ENCODE peak calls at places on chromosomes 4 and X, in six cellular contexts. E, K, H, X, S and U are unnamed samples.
A peak's percentile ranks its signal among the peaks of the same experiment; 100 is the strongest.

GRCh38 chr4:136458326-136458725 is 1074.0 kb downstream of the PCDH18 start:
- DNase-seq in E (no peak), K (no peak), H (no peak), X (no peak), S (no peak), U (no peak)

GRCh38 chr4:76748649-76749048 is 149.3 kb downstream of the SOWAHB start:
- DNase-seq in E (no peak), K (peak; percentile 30), H (peak; percentile 36), X (no peak), S (peak; percentile 50), U (no peak)

GRCh38 chrX:42934020-42934701 is 156.2 kb upstream of the PPP1R2C start:
- DNase-seq in E (no peak), K (no peak), H (no peak), X (no peak), S (peak; percentile 40), U (no peak)

GRCh38 chr4:156322592-156322991 is 368.9 kb upstream of the CTSO start:
- DNase-seq in E (peak; percentile 82), K (no peak), H (no peak), X (no peak), S (peak; percentile 86), U (no peak)

GRCh38 chrX:15714529-15714928 is 23.5 kb upstream of the CA5B start:
- DNase-seq in E (no peak), K (no peak), H (peak; percentile 32), X (peak; percentile 41), S (peak; percentile 66), U (peak; percentile 21)

GRCh38 chr4:21512351-21512750 is 436.2 kb downstream of the KCNIP4 start:
- DNase-seq in E (peak; percentile 30), K (peak; percentile 19), H (no peak), X (peak; percentile 34), S (peak; percentile 57), U (no peak)

GRCh38 chr4:77817304-77818076 is 1.7 kb downstream of the CNOT6L start:
- DNase-seq in E (peak; percentile 2), K (no peak), H (no peak), X (no peak), S (no peak), U (no peak)

GRCh38 chr4:40294339-40294738 is 40.8 kb upstream of the CHRNA9 start:
- DNase-seq in E (no peak), K (no peak), H (no peak), X (no peak), S (no peak), U (no peak)

GRCh38 chr4:65510976-65511375 is 159.3 kb downstream of the EPHA5 start:
- DNase-seq in E (no peak), K (no peak), H (no peak), X (no peak), S (peak; percentile 83), U (no peak)

GRCh38 chr4:148375581-148375980 is 66.6 kb downstream of the NR3C2 start:
- DNase-seq in E (no peak), K (no peak), H (no peak), X (no peak), S (no peak), U (no peak)

GRCh38 chr4:6193399-6193798 is 7.0 kb downstream of the JAKMIP1 start:
- DNase-seq in E (no peak), K (no peak), H (peak; percentile 51), X (no peak), S (no peak), U (peak; percentile 91)

GRCh38 chr4:108890491-108890890 is 127.6 kb upstream of the ETNPPL start:
- DNase-seq in E (no peak), K (no peak), H (no peak), X (no peak), S (no peak), U (no peak)

GRCh38 chrX:99722094-99722493 is 688.0 kb downstream of the PCDH19 start:
- DNase-seq in E (no peak), K (no peak), H (no peak), X (no peak), S (no peak), U (no peak)

GRCh38 chr4:66590488-66591215 is 920.4 kb upstream of the EPHA5 start:
- DNase-seq in E (no peak), K (no peak), H (no peak), X (no peak), S (no peak), U (no peak)

GRCh38 chr4:108885211-108885610 is 122.4 kb upstream of the ETNPPL start:
- DNase-seq in E (peak; percentile 42), K (no peak), H (no peak), X (no peak), S (peak; percentile 15), U (no peak)

GRCh38 chr4:38982356-38983095 is 49.7 kb downstream of the TMEM156 start:
- DNase-seq in E (no peak), K (no peak), H (no peak), X (no peak), S (no peak), U (no peak)

GRCh38 chr4:1166509-1167243 is 5.7 kb downstream of the SPON2 start:
- DNase-seq in E (no peak), K (no peak), H (no peak), X (no peak), S (no peak), U (peak; percentile 47)

GRCh38 chr4:3388461-3389185 is 53.1 kb upstream of the HGFAC start:
- DNase-seq in E (peak; percentile 84), K (no peak), H (no peak), X (no peak), S (peak; percentile 95), U (no peak)

GRCh38 chrX:110703641-110704040 is 92.0 kb downstream of the CHRDL1 start:
- DNase-seq in E (no peak), K (no peak), H (no peak), X (no peak), S (no peak), U (no peak)

GRCh38 chr4:122914938-122915337 is 7.5 kb downstream of the NUDT6 start:
- DNase-seq in E (peak; percentile 68), K (no peak), H (no peak), X (no peak), S (peak; percentile 50), U (no peak)

GRCh38 chr4:20043992-20044391 is 207.7 kb upstream of the SLIT2 start:
- DNase-seq in E (no peak), K (no peak), H (no peak), X (no peak), S (peak; percentile 21), U (no peak)

GRCh38 chr4:29142708-29143107 is 1577.5 kb upstream of the PCDH7 start:
- DNase-seq in E (no peak), K (no peak), H (no peak), X (no peak), S (no peak), U (no peak)

GRCh38 chrX:40146471-40147398 is 49.0 kb upstream of the BCOR start:
- DNase-seq in E (peak; percentile 7), K (peak; percentile 21), H (peak; percentile 56), X (no peak), S (peak; percentile 62), U (no peak)

GRCh38 chrX:39969099-39969825 is 128.5 kb downstream of the BCOR start:
- DNase-seq in E (no peak), K (no peak), H (no peak), X (no peak), S (peak; percentile 36), U (no peak)

GRCh38 chr4:2255501-2256155 is 6.3 kb downstream of the MXD4 start:
- DNase-seq in E (no peak), K (no peak), H (peak; percentile 81), X (peak; percentile 66), S (no peak), U (peak; percentile 22)

GRCh38 chrX:111372065-111372464 is 39.9 kb downstream of the DCX start:
- DNase-seq in E (no peak), K (no peak), H (no peak), X (no peak), S (no peak), U (no peak)

GRCh38 chrX:84724576-84724975 is 222.3 kb upstream of the HDX start:
- DNase-seq in E (no peak), K (no peak), H (no peak), X (no peak), S (no peak), U (no peak)

GRCh38 chr4:68245594-68245993 is at the start of gene TMPRSS11B:
- DNase-seq in E (no peak), K (no peak), H (no peak), X (no peak), S (no peak), U (no peak)

GRCh38 chr4:15882675-15883086 is 55.9 kb downstream of the FGFBP1 start:
- DNase-seq in E (peak; percentile 65), K (peak; percentile 47), H (peak; percentile 63), X (peak; percentile 42), S (peak; percentile 79), U (peak; percentile 13)

GRCh38 chrX:108590496-108590895 is 145.9 kb downstream of the IRS4 start:
- DNase-seq in E (no peak), K (no peak), H (no peak), X (no peak), S (peak; percentile 39), U (no peak)

GRCh38 chr4:15234585-15235126 is 193.2 kb upstream of the C1QTNF7 start:
- DNase-seq in E (peak; percentile 96), K (no peak), H (no peak), X (no peak), S (peak; percentile 98), U (no peak)

GRCh38 chr4:41214158-41215146 is at the start of gene APBB2:
- DNase-seq in E (peak; percentile 95), K (peak; percentile 97), H (peak; percentile 96), X (peak; percentile 96), S (peak; percentile 97), U (peak; percentile 93)

GRCh38 chr4:123398803-123399637 is 2.4 kb downstream of the SPRY1 start:
- DNase-seq in E (peak; percentile 32), K (peak; percentile 49), H (peak; percentile 76), X (peak; percentile 39), S (peak; percentile 56), U (peak; percentile 90)

GRCh38 chrX:41245641-41246040 is 88.3 kb upstream of the DDX3X start:
- DNase-seq in E (peak; percentile 17), K (no peak), H (no peak), X (no peak), S (peak; percentile 84), U (no peak)

GRCh38 chrX:136200466-136200865 is 50.7 kb downstream of the MAP7D3 start:
- DNase-seq in E (peak; percentile 40), K (no peak), H (no peak), X (no peak), S (peak; percentile 77), U (no peak)

GRCh38 chr4:182578402-182578801 is 335.2 kb downstream of the TENM3 start:
- DNase-seq in E (peak; percentile 76), K (no peak), H (no peak), X (no peak), S (peak; percentile 89), U (no peak)

GRCh38 chrX:153864101-153864500 is 21.9 kb downstream of the L1CAM start:
- DNase-seq in E (no peak), K (no peak), H (no peak), X (no peak), S (no peak), U (no peak)

GRCh38 chrX:48745222-48745621 is 16.3 kb upstream of the GLOD5 start:
- DNase-seq in E (no peak), K (no peak), H (no peak), X (no peak), S (no peak), U (no peak)